ENCODE peak calls at places on chromosomes 12 and 14, in five cellular contexts. E is Peyer's patch, O is endothelial cell of umbilical vein, I is aorta, M is right lobe of liver. N is an unnamed sample.
A peak's percentile ranks its signal among the peaks of the same experiment; 100 is the strongest.

GRCh38 chr12:104357431-104357952 is 54.0 kb downstream of the EID3 start:
- DNase-seq in E (no peak), M (no peak), I (no peak), O (peak; percentile 52), N (no peak)

GRCh38 chr12:77995436-77996167 is 164.9 kb downstream of the NAV3 start:
- DNase-seq in O (no peak), I (no peak), E (no peak), M (no peak), N (no peak)

GRCh38 chr12:8886515-8887284 is 27.6 kb upstream of the PHC1 start:
- DNase-seq in E (no peak), M (no peak), I (no peak), O (no peak), N (no peak)

GRCh38 chr14:24103451-24103850 is 9.3 kb downstream of the PCK2 start:
- DNase-seq in E (peak; percentile 34), O (no peak), M (no peak), I (no peak), N (no peak)

GRCh38 chr12:27293463-27293862 is 39.2 kb upstream of the BMAL2 start:
- DNase-seq in E (no peak), M (peak; percentile 72), O (peak; percentile 62), I (no peak), N (no peak)

GRCh38 chr12:51270847-51271518 is 768 bp upstream of the SMAGP start:
- DNase-seq in M (no peak), O (peak; percentile 72), E (no peak), I (no peak), N (no peak)

GRCh38 chr12:118743896-118744700 is 237.2 kb upstream of the SRRM4 start:
- DNase-seq in I (no peak), E (no peak), M (no peak), O (no peak), N (no peak)

GRCh38 chr12:32178341-32179010 is 71.8 kb downstream of the BICD1 start:
- DNase-seq in I (no peak), O (no peak), E (no peak), M (no peak), N (no peak)

DNA sequence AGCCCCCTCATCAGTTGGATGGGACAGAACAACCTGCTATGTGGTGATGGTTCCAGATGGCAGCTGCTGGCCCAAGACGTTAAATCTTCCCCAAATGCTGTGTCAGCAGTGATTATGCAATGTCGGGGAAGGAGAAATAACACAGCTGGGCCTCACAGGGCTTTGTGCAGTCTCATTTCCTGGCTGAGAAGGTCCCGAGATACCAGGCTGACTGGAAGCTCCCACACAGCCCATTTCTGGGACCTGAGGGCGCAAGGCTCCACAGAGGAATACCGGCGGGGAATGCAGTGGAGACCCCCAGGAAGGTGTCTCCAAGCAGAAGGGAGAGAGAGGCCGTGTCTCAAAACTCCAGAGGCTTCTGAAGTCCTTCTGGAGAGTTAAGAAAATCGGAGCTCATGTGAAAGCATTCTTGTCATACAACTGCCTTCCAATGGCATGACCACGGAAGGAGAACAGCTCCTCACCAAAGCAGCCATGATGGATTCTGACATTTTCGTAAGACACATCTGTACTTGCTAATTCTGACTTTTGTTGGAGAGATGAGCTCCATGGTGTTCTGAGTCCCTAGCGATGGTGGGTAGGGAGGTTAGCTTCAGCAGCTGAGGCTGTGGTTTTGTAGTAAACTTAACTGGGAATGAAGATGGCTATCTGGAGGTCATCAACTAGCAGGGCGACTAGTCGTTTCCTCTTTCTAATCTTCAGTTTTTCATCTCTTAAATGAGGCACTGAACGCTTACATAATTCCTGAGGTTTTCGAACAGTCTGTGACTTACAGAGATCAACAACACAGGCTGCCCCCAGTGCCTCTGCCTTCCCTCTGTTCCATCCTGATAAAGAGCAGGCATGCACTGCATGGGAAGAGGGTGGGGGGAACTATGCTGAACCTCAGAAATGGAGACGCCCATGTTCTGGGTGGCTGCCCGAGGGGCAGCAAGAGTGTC is 28.4 kb upstream of the DICER1 start:
- DNase-seq in O (peak; percentile 78), E (no peak), I (no peak), M (peak; percentile 64), N (peak; percentile 35)
- H3K27ac ChIP-seq in O (peak overlapping the region; percentile 27), E (peak overlapping the region; percentile 49), I (no peak overlapping the region), M (peak overlapping the region; percentile 50), N (peak overlapping the region; percentile 65)

DNA sequence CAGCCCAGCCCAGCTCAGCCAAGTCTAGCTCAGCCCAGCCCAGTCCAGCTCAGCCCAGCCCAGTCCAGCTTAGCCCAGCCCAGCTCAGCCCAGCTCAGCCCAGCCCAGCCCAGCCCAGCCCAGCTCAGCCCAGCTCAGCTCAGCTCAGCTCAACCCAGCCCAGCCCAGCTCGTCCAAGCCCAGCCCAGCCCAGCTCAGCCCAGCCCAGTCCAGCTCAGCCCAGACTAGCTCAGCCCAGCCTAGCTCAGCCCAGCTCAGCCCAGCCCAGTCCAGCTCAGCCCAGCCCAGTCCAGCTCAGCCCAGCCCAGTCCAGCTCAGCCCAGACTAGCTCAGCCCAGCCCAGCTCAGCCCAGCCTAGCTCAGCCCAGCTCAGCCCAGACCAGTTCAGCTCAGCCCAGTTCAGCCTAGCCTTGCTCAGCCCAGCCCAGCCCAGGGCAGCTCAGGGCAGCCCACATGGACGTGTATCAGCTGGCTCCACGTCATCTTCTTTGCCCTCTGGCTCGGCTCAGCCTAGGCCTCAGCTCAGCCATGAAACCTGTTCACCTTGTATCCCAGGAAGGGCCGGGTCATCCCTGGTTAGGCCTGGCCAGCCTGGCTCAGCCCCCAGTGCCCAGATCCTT is 185.6 kb downstream of the TMEM121 start:
- DNase-seq in O (no peak), E (no peak), M (no peak), I (no peak), N (no peak)
- H3K9me3 ChIP-seq in O (no peaks in the 10 kb centered on the region), E (no peaks in the 10 kb centered on the region), M (no peaks in the 10 kb centered on the region), I (no peaks in the 10 kb centered on the region), N (no peaks in the 10 kb centered on the region)

GRCh38 chr12:111557271-111558106 is 41.6 kb downstream of the ATXN2 start:
- DNase-seq in O (no peak), I (no peak), E (no peak), M (no peak), N (no peak)
- H3K4me3 ChIP-seq in O (no peak overlapping the region), I (no peak overlapping the region), E (no peak overlapping the region), M (no peak overlapping the region), N (no peak overlapping the region)

GRCh38 chr12:6273931-6274687 is 36.4 kb upstream of the PLEKHG6 start:
- DNase-seq in O (peak; percentile 93), M (peak; percentile 41), E (peak; percentile 31), I (peak; percentile 75), N (no peak)
- H3K27ac ChIP-seq in O (peak overlapping the region; percentile 48), M (no peak overlapping the region), E (no peak overlapping the region), I (no peak overlapping the region), N (peak overlapping the region; percentile 9)

DNA sequence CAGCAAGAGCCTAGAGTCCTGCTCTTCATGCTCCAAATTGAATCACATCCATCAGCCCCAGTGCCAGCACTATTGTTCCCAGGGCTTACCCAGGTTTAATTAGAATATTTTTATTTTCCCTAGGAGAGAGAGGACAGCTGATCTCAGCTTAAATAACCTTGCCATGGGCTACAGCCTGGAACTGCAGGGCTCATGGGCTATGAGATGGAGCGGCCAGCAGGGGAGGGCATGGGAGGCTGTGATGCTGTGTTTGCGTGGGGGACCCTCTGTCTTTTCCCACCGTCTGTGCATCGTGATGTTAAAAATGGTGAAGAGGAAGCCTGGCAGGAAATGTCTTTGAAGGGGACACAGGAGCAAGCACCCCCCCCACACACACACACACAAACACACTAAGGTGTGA is 59.3 kb upstream of the WSCD2 start:
- DNase-seq in I (no peak), M (no peak), O (no peak), E (no peak), N (no peak)
- H3K9me3 ChIP-seq in I (no peaks in the 10 kb centered on the region), M (no peaks in the 10 kb centered on the region), O (no peaks in the 10 kb centered on the region), E (no peaks in the 10 kb centered on the region), N (no peaks in the 10 kb centered on the region)

DNA sequence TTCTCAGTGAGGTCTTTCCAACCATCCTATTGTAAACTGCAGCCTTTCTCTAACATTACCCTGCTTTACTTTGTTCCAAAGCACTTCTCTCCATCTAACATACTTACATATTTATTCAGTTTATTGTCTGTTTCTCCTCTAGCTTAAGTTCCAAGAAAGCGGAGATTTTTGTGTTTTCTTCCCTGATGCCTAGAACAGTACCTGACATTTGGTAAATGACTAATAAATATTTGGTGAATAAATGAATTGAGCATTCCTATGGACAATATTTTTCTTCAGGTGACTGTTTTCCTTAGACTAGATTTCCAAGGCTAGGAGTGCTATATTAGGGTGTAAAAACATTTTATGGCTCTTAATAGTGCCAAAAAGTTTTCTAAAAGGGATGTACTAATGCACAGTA is 2.4 kb downstream of the RACGAP1 start:
- DNase-seq in O (no peak), I (no peak), M (no peak), E (no peak), N (no peak)
- H3K4me3 ChIP-seq in O (no peak overlapping the region), I (no peak overlapping the region), M (no peak overlapping the region), E (no peak overlapping the region), N (no peak overlapping the region)

DNA sequence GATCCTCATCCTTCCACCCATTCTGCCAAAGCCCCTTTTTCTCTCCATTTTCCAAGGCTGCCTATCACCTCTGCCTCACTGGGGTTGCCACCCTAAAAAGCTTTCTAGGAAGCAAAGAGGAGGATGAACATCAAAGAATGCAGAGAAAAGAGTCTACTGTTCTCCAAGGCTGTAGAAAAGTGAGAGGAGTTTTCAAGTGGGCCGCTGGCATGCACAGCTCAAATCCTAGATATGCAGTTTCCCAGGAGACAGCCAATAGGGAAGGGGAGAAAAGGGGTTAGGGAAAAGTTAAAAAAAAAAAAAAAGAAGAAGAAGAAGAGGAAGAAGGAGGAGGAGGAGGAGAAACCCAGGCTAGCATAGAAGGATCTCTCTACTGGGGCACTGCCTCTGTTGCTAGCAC is 650 bp downstream of the BATF start:
- DNase-seq in M (no peak), E (no peak), O (no peak), I (no peak), N (no peak)
- H3K27ac ChIP-seq in M (no peak overlapping the region), E (peak overlapping the region; percentile 88), O (peak overlapping the region; percentile 82), I (no peak overlapping the region), N (no peak overlapping the region)

DNA sequence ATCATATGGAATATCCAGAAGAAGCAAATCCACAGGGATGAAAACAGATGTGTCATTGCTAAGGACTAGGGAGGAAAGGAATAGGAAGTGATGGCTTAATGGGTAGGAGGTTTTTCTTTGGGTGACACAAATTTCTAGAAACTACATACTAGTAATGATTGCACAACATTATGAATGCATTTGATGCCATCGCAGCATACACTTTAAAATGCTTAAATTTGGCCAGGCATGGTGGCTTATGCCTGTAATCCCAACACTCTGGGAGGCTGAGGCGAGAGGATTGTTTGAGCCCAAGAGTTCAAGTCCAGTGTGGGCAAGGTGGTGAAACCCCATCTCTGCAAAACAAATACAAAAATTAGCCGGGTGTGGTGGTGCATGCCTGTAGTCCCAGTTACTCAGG is 1370.8 kb downstream of the AACS start:
- DNase-seq in M (no peak), I (no peak), E (no peak), O (no peak), N (no peak)
- H3K9me3 ChIP-seq in M (no peaks in the 10 kb centered on the region), I (no peaks in the 10 kb centered on the region), E (no peaks in the 10 kb centered on the region), O (peaks cover 6% of the 10 kb centered on the region), N (no peaks in the 10 kb centered on the region)

GRCh38 chr12:6952121-6952859 is 1.1 kb downstream of the PTPN6 start:
- DNase-seq in M (peak; percentile 55), O (no peak), E (peak; percentile 48), I (peak; percentile 71), N (peak; percentile 44)
- H3K4me3 ChIP-seq in M (peak overlapping the region; percentile 27), O (no peak overlapping the region), E (peak overlapping the region; percentile 69), I (no peak overlapping the region), N (peak overlapping the region; percentile 50)